ENCODE peak calls at places on chromosomes 13 and 19, in four cellular contexts. P is neural progenitor cell, V is SK-N-SH, K is PC-3. U is an unnamed sample.

GRCh38 chr19:17576758-17577532 is 21.5 kb downstream of the COLGALT1 start:
- DNase-seq in P (peak; percentile 98), V (peak; percentile 61), K (no peak), U (no peak)

GRCh38 chr19:6108721-6109633 is 1.3 kb downstream of the RFX2 start:
- DNase-seq in P (peak; percentile 57), V (peak; percentile 61), K (peak; percentile 47), U (peak; percentile 20)

GRCh38 chr13:107266657-107267056 is 698.7 kb upstream of the ARGLU1 start:
- DNase-seq in P (no peak), V (no peak), K (no peak), U (no peak)

GRCh38 chr19:4987286-4987685 is 18.4 kb downstream of the KDM4B start:
- DNase-seq in P (no peak), V (no peak), K (no peak), U (no peak)

GRCh38 chr13:111313911-111314425 is 6.5 kb upstream of the TEX29 start:
- DNase-seq in P (no peak), V (no peak), K (no peak), U (no peak)

GRCh38 chr19:18021121-18021755 is 13.3 kb downstream of the ARRDC2 start:
- DNase-seq in P (no peak), V (no peak), K (peak; percentile 80), U (no peak)

GRCh38 chr19:1613808-1614570 is 8.7 kb upstream of the UQCR11 start:
- DNase-seq in P (no peak), V (no peak), K (no peak), U (no peak)

GRCh38 chr19:36449059-36449670 is 30.7 kb upstream of the ZFP82 start:
- DNase-seq in P (no peak), V (no peak), K (no peak), U (no peak)

GRCh38 chr13:111472559-111473460 is 152.4 kb downstream of the TEX29 start:
- DNase-seq in P (no peak), V (no peak), K (no peak), U (no peak)

GRCh38 chr19:29672933-29673336 is 7.7 kb downstream of the PLEKHF1 start:
- DNase-seq in P (no peak), V (no peak), K (no peak), U (peak; percentile 24)

GRCh38 chr13:45876781-45877180 is 25.2 kb upstream of the SIAH3 start:
- DNase-seq in P (no peak), V (no peak), K (no peak), U (no peak)

GRCh38 chr19:14517446-14517839 is 754 bp downstream of the DNAJB1 start:
- DNase-seq in P (no peak), V (no peak), K (no peak), U (no peak)

GRCh38 chr13:101289764-101290163 is 126.5 kb downstream of the NALCN start:
- DNase-seq in P (peak; percentile 87), V (peak; percentile 79), K (no peak), U (peak; percentile 0)

GRCh38 chr13:113491418-113491883 is 940 bp upstream of the DCUN1D2 start:
- DNase-seq in P (peak; percentile 49), V (peak; percentile 78), K (peak; percentile 11), U (no peak)

GRCh38 chr13:43377149-43377548 is 353.8 kb downstream of the DNAJC15 start:
- DNase-seq in P (no peak), V (no peak), K (no peak), U (no peak)

GRCh38 chr13:30179547-30180256 is 127.6 kb downstream of the KATNAL1 start:
- DNase-seq in P (no peak), V (no peak), K (no peak), U (no peak)

GRCh38 chr19:5042556-5042955 is 73.6 kb downstream of the KDM4B start:
- DNase-seq in P (peak; percentile 43), V (no peak), K (no peak), U (no peak)

GRCh38 chr13:71773534-71773933 is 93.5 kb downstream of the DACH1 start:
- DNase-seq in P (no peak), V (no peak), K (no peak), U (no peak)

GRCh38 chr13:67147257-67148218 is 82.6 kb downstream of the PCDH9 start:
- DNase-seq in P (peak; percentile 11), V (no peak), K (peak; percentile 14), U (no peak)

GRCh38 chr13:82370306-82370705 is 1512.0 kb downstream of the SLITRK1 start:
- DNase-seq in P (no peak), V (no peak), K (peak; percentile 46), U (no peak)

GRCh38 chr19:14102102-14102696 is 11.6 kb upstream of the SAMD1 start:
- DNase-seq in P (no peak), V (no peak), K (peak; percentile 34), U (no peak)

GRCh38 chr13:113805431-113806103 is 46.5 kb downstream of the TMEM255B start:
- DNase-seq in P (no peak), V (no peak), K (no peak), U (no peak)

GRCh38 chr13:40619479-40619814 is 47.0 kb downstream of the FOXO1 start:
- DNase-seq in P (no peak), V (no peak), K (no peak), U (no peak)

GRCh38 chr13:33069365-33069764 is 53.1 kb downstream of the KL start:
- DNase-seq in P (no peak), V (no peak), K (peak; percentile 26), U (peak; percentile 4)

GRCh38 chr19:7426986-7427385 is 61.8 kb downstream of the PEX11G start:
- DNase-seq in P (no peak), V (no peak), K (no peak), U (no peak)

GRCh38 chr19:18520848-18521691 is 800 bp downstream of the ELL start:
- DNase-seq in P (peak; percentile 58), V (no peak), K (no peak), U (peak; percentile 69)

GRCh38 chr19:3474015-3474414 is 6.3 kb downstream of the SMIM24 start:
- DNase-seq in P (no peak), V (no peak), K (no peak), U (no peak)

GRCh38 chr19:41298327-41298964 is 11.5 kb upstream of the CCDC97 start:
- DNase-seq in P (no peak), V (no peak), K (no peak), U (no peak)

GRCh38 chr19:34155686-34156085 is 16.6 kb upstream of the LSM14A start:
- DNase-seq in P (no peak), V (no peak), K (no peak), U (no peak)

GRCh38 chr13:41691276-41691675 is 233.9 kb downstream of the RGCC start:
- DNase-seq in P (no peak), V (no peak), K (no peak), U (no peak)

GRCh38 chr19:10269333-10270179 is 1.4 kb upstream of the ICAM1 start:
- DNase-seq in P (peak; percentile 87), V (peak; percentile 91), K (peak; percentile 88), U (peak; percentile 82)
- H2AFZ ChIP-seq in P (peak overlapping the region; percentile 74), V (peak overlapping the region; percentile 72), K (peak overlapping the region; percentile 93), U (peak overlapping the region; percentile 61)

GRCh38 chr19:45217193-45217956 is 27.8 kb downstream of the EXOC3L2 start:
- DNase-seq in P (peak; percentile 51), V (peak; percentile 70), K (no peak), U (no peak)

GRCh38 chr19:45213031-45213430 is 32.2 kb downstream of the EXOC3L2 start:
- DNase-seq in P (no peak), V (peak; percentile 19), K (no peak), U (no peak)

GRCh38 chr19:45216677-45217076 is 28.5 kb downstream of the EXOC3L2 start:
- DNase-seq in P (no peak), V (no peak), K (no peak), U (no peak)

GRCh38 chr19:45217957-45218334 is 27.3 kb downstream of the EXOC3L2 start:
- DNase-seq in P (no peak), V (no peak), K (no peak), U (no peak)

GRCh38 chr19:45215391-45216191 is 29.6 kb downstream of the EXOC3L2 start:
- DNase-seq in P (peak; percentile 47), V (peak; percentile 72), K (peak; percentile 47), U (no peak)
- TF ChIP-seq EZH2phosphoT487 in P (no peak), V (no peak), K (no peak), U (no peak)

GRCh38 chr13:98429081-98429480 is 147.8 kb downstream of the STK24 start:
- DNase-seq in P (no peak), V (no peak), K (no peak), U (no peak)

GRCh38 chr13:98428256-98428966 is 148.5 kb downstream of the STK24 start:
- DNase-seq in P (no peak), V (no peak), K (no peak), U (no peak)

GRCh38 chr13:98427331-98427995 is 149.4 kb downstream of the STK24 start:
- DNase-seq in P (no peak), V (no peak), K (no peak), U (no peak)

GRCh38 chr13:98429977-98430785 is 146.7 kb downstream of the STK24 start:
- DNase-seq in P (no peak), V (no peak), K (no peak), U (no peak)

DNA sequence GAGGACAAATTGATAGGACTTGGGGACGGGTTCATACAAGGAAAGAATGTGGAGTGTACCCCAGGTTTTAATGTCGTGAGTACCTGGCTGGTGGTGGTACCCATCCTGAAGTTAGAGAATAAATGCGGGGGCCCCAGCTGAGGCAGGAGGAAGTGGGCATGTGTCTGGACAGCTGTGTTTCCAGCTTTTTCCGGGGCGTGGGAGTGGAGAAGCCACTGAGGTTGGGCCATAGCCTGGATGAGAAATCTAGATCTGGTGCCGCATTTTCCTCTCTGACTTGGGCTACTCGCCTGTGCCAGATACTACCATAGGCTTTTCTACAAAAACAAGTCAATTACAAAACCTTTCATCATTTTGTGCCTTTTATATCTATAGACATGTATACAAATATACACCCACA is 147.4 kb downstream of the STK24 start:
- DNase-seq in P (no peak), V (no peak), K (no peak), U (no peak)
- H3K9me3 ChIP-seq in P (no peaks in the 10 kb centered on the region), V (no peaks in the 10 kb centered on the region), K (no peaks in the 10 kb centered on the region), U (no peaks in the 10 kb centered on the region)

DNA sequence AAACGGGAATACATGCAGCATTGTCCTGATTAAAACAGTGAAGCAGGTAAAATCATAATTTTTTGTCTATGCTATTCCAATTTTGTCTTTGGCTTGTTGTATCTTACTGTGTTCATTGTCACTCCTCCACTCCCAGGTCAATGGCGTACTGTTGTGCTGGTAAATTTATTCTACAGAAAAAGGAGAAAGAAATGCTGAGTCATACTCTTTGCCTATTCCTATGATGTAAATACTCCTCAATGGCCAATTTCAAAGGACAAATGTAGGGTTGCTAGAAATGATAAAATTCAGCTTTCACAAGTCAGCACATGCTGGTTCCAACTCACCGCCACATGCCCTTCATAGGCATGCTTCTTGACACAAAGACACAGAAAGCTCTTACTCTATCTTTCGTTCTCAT is 694.4 kb upstream of the PCDH20 start:
- DNase-seq in P (no peak), V (no peak), K (no peak), U (no peak)
- H2AFZ ChIP-seq in P (no peak overlapping the region), V (no peak overlapping the region), K (no peak overlapping the region), U (no peak overlapping the region)